ENCODE peak calls at places on chromosomes 4 and X, in seven cellular contexts. One of them, this sample, is unnamed.

GRCh38 chrX:38166478-38167083 is 54.1 kb downstream of the SRPX start:
- DNase-seq in suprapubic skin: no peak
- DNase-seq in CD8-positive, alpha-beta T cell: no peak
- DNase-seq in DND-41: no peak
- DNase-seq in lung: no peak
- DNase-seq in cardiac muscle cell: peak; percentile 47
- DNase-seq in aorta: no peak
- DNase-seq in this sample: no peak

GRCh38 chrX:63275127-63275526 is 76.0 kb downstream of the SPIN4 start:
- DNase-seq in suprapubic skin: no peak
- DNase-seq in CD8-positive, alpha-beta T cell: no peak
- DNase-seq in DND-41: peak; percentile 50
- DNase-seq in lung: peak; percentile 51
- DNase-seq in cardiac muscle cell: peak; percentile 24
- DNase-seq in aorta: no peak
- DNase-seq in this sample: no peak

GRCh38 chr4:13640149-13640671 is 12.7 kb upstream of the BOD1L1 start:
- DNase-seq in suprapubic skin: no peak
- DNase-seq in CD8-positive, alpha-beta T cell: no peak
- DNase-seq in DND-41: no peak
- DNase-seq in lung: no peak
- DNase-seq in cardiac muscle cell: no peak
- DNase-seq in aorta: no peak
- DNase-seq in this sample: no peak

GRCh38 chrX:43940811-43941210 is 32.4 kb downstream of the NDP start:
- DNase-seq in suprapubic skin: no peak
- DNase-seq in CD8-positive, alpha-beta T cell: no peak
- DNase-seq in DND-41: no peak
- DNase-seq in lung: no peak
- DNase-seq in cardiac muscle cell: no peak
- DNase-seq in aorta: no peak
- DNase-seq in this sample: no peak

GRCh38 chrX:3598696-3599095 is 114.8 kb downstream of the PRKX start:
- DNase-seq in suprapubic skin: no peak
- DNase-seq in CD8-positive, alpha-beta T cell: no peak
- DNase-seq in DND-41: no peak
- DNase-seq in lung: no peak
- DNase-seq in cardiac muscle cell: no peak
- DNase-seq in aorta: no peak
- DNase-seq in this sample: no peak

GRCh38 chr4:140935259-140935658 is 179.1 kb upstream of the TBC1D9 start:
- DNase-seq in suprapubic skin: no peak
- DNase-seq in CD8-positive, alpha-beta T cell: no peak
- DNase-seq in DND-41: no peak
- DNase-seq in lung: no peak
- DNase-seq in cardiac muscle cell: peak; percentile 49
- DNase-seq in aorta: no peak
- DNase-seq in this sample: no peak

GRCh38 chrX:72274526-72274925 is 2.5 kb downstream of the RPS4X start:
- DNase-seq in suprapubic skin: no peak
- DNase-seq in CD8-positive, alpha-beta T cell: no peak
- DNase-seq in DND-41: no peak
- DNase-seq in lung: no peak
- DNase-seq in cardiac muscle cell: no peak
- DNase-seq in aorta: no peak
- DNase-seq in this sample: no peak

GRCh38 chrX:102517331-102517730 is 792 bp upstream of the TMSB15A start:
- DNase-seq in suprapubic skin: no peak
- DNase-seq in CD8-positive, alpha-beta T cell: no peak
- DNase-seq in DND-41: no peak
- DNase-seq in lung: no peak
- DNase-seq in cardiac muscle cell: no peak
- DNase-seq in aorta: no peak
- DNase-seq in this sample: no peak

GRCh38 chr4:173801876-173802713 is 272.1 kb upstream of the HAND2 start:
- DNase-seq in suprapubic skin: no peak
- DNase-seq in CD8-positive, alpha-beta T cell: no peak
- DNase-seq in DND-41: no peak
- DNase-seq in lung: no peak
- DNase-seq in cardiac muscle cell: no peak
- DNase-seq in aorta: no peak
- DNase-seq in this sample: no peak

GRCh38 chr4:18318682-18319410 is 297.3 kb upstream of the LCORL start:
- DNase-seq in suprapubic skin: no peak
- DNase-seq in CD8-positive, alpha-beta T cell: no peak
- DNase-seq in DND-41: no peak
- DNase-seq in lung: no peak
- DNase-seq in cardiac muscle cell: no peak
- DNase-seq in aorta: no peak
- DNase-seq in this sample: no peak

GRCh38 chrX:1274786-1275185 is 6.2 kb downstream of the CSF2RA start:
- DNase-seq in suprapubic skin: no peak
- DNase-seq in CD8-positive, alpha-beta T cell: no peak
- DNase-seq in DND-41: no peak
- DNase-seq in lung: no peak
- DNase-seq in cardiac muscle cell: no peak
- DNase-seq in aorta: peak; percentile 38
- DNase-seq in this sample: no peak

GRCh38 chr4:4605849-4606248 is 64.0 kb upstream of the STX18 start:
- DNase-seq in suprapubic skin: no peak
- DNase-seq in CD8-positive, alpha-beta T cell: no peak
- DNase-seq in DND-41: no peak
- DNase-seq in lung: no peak
- DNase-seq in cardiac muscle cell: no peak
- DNase-seq in aorta: no peak
- DNase-seq in this sample: no peak

GRCh38 chrX:11589573-11590110 is 76.1 kb downstream of the ARHGAP6 start:
- DNase-seq in suprapubic skin: no peak
- DNase-seq in CD8-positive, alpha-beta T cell: no peak
- DNase-seq in DND-41: no peak
- DNase-seq in lung: no peak
- DNase-seq in cardiac muscle cell: peak; percentile 62
- DNase-seq in aorta: no peak
- DNase-seq in this sample: no peak

GRCh38 chr4:54929459-54929858 is 195.9 kb downstream of the KDR start:
- DNase-seq in suprapubic skin: no peak
- DNase-seq in CD8-positive, alpha-beta T cell: no peak
- DNase-seq in DND-41: no peak
- DNase-seq in lung: no peak
- DNase-seq in cardiac muscle cell: no peak
- DNase-seq in aorta: no peak
- DNase-seq in this sample: no peak

GRCh38 chr4:23768541-23768940 is 121.3 kb downstream of the PPARGC1A start:
- DNase-seq in suprapubic skin: no peak
- DNase-seq in CD8-positive, alpha-beta T cell: no peak
- DNase-seq in DND-41: no peak
- DNase-seq in lung: no peak
- DNase-seq in cardiac muscle cell: no peak
- DNase-seq in aorta: no peak
- DNase-seq in this sample: no peak

GRCh38 chrX:129652565-129653169 is 2.1 kb downstream of the APLN start:
- DNase-seq in suprapubic skin: no peak
- DNase-seq in CD8-positive, alpha-beta T cell: no peak
- DNase-seq in DND-41: no peak
- DNase-seq in lung: no peak
- DNase-seq in cardiac muscle cell: no peak
- DNase-seq in aorta: no peak
- DNase-seq in this sample: no peak

GRCh38 chr4:48329976-48330375 is 11.4 kb upstream of the SLAIN2 start:
- DNase-seq in suprapubic skin: no peak
- DNase-seq in CD8-positive, alpha-beta T cell: no peak
- DNase-seq in DND-41: no peak
- DNase-seq in lung: no peak
- DNase-seq in cardiac muscle cell: no peak
- DNase-seq in aorta: no peak
- DNase-seq in this sample: no peak

GRCh38 chrX:22105231-22105630 is 73.1 kb downstream of the PHEX start:
- DNase-seq in suprapubic skin: no peak
- DNase-seq in CD8-positive, alpha-beta T cell: no peak
- DNase-seq in DND-41: no peak
- DNase-seq in lung: no peak
- DNase-seq in cardiac muscle cell: no peak
- DNase-seq in aorta: no peak
- DNase-seq in this sample: no peak

GRCh38 chrX:49846545-49846944 is 17.4 kb downstream of the PAGE4 start:
- DNase-seq in suprapubic skin: no peak
- DNase-seq in CD8-positive, alpha-beta T cell: no peak
- DNase-seq in DND-41: no peak
- DNase-seq in lung: no peak
- DNase-seq in cardiac muscle cell: no peak
- DNase-seq in aorta: no peak
- DNase-seq in this sample: no peak

GRCh38 chr4:41879552-41879951 is 55.7 kb upstream of the TMEM33 start:
- DNase-seq in suprapubic skin: no peak
- DNase-seq in CD8-positive, alpha-beta T cell: no peak
- DNase-seq in DND-41: no peak
- DNase-seq in lung: no peak
- DNase-seq in cardiac muscle cell: no peak
- DNase-seq in aorta: no peak
- DNase-seq in this sample: no peak
- H3K27me3 ChIP-seq in suprapubic skin: peaks cover 95% of the 10 kb centered on the region
- H3K27me3 ChIP-seq in CD8-positive, alpha-beta T cell: peaks cover 27% of the 10 kb centered on the region
- H3K27me3 ChIP-seq in DND-41: peaks cover 3% of the 10 kb centered on the region
- H3K27me3 ChIP-seq in lung: peaks cover 6% of the 10 kb centered on the region
- H3K27me3 ChIP-seq in cardiac muscle cell: peaks cover 100% of the 10 kb centered on the region
- H3K27me3 ChIP-seq in aorta: no peaks in the 10 kb centered on the region
- H3K27me3 ChIP-seq in this sample: peaks cover 76% of the 10 kb centered on the region

GRCh38 chrX:20663287-20663686 is 396.6 kb upstream of the RPS6KA3 start:
- DNase-seq in suprapubic skin: no peak
- DNase-seq in CD8-positive, alpha-beta T cell: no peak
- DNase-seq in DND-41: no peak
- DNase-seq in lung: no peak
- DNase-seq in cardiac muscle cell: no peak
- DNase-seq in aorta: no peak
- DNase-seq in this sample: no peak
- H3K27ac ChIP-seq in suprapubic skin: no peak overlapping the region
- H3K27ac ChIP-seq in CD8-positive, alpha-beta T cell: no peak overlapping the region
- H3K27ac ChIP-seq in DND-41: no peak overlapping the region
- H3K27ac ChIP-seq in lung: no peak overlapping the region
- H3K27ac ChIP-seq in cardiac muscle cell: no peak overlapping the region
- H3K27ac ChIP-seq in aorta: no peak overlapping the region
- H3K27ac ChIP-seq in this sample: no peak overlapping the region

GRCh38 chrX:41616935-41617334 is 71.8 kb upstream of the GPR34 start:
- DNase-seq in suprapubic skin: no peak
- DNase-seq in CD8-positive, alpha-beta T cell: no peak
- DNase-seq in DND-41: no peak
- DNase-seq in lung: no peak
- DNase-seq in cardiac muscle cell: peak; percentile 41
- DNase-seq in aorta: no peak
- DNase-seq in this sample: no peak
- H3K27me3 ChIP-seq in suprapubic skin: no peaks in the 10 kb centered on the region
- H3K27me3 ChIP-seq in CD8-positive, alpha-beta T cell: no peaks in the 10 kb centered on the region
- H3K27me3 ChIP-seq in DND-41: no peaks in the 10 kb centered on the region
- H3K27me3 ChIP-seq in lung: no peaks in the 10 kb centered on the region
- H3K27me3 ChIP-seq in cardiac muscle cell: no peaks in the 10 kb centered on the region
- H3K27me3 ChIP-seq in aorta: no peaks in the 10 kb centered on the region
- H3K27me3 ChIP-seq in this sample: no peaks in the 10 kb centered on the region

GRCh38 chr4:161554372-161554990 is 609.3 kb downstream of the FSTL5 start:
- DNase-seq in suprapubic skin: no peak
- DNase-seq in CD8-positive, alpha-beta T cell: no peak
- DNase-seq in DND-41: no peak
- DNase-seq in lung: no peak
- DNase-seq in cardiac muscle cell: no peak
- DNase-seq in aorta: no peak
- DNase-seq in this sample: no peak

GRCh38 chr4:161555689-161556660 is 607.8 kb downstream of the FSTL5 start:
- DNase-seq in suprapubic skin: no peak
- DNase-seq in CD8-positive, alpha-beta T cell: no peak
- DNase-seq in DND-41: no peak
- DNase-seq in lung: no peak
- DNase-seq in cardiac muscle cell: no peak
- DNase-seq in aorta: no peak
- DNase-seq in this sample: no peak
- H3K27ac ChIP-seq in suprapubic skin: no peak overlapping the region
- H3K27ac ChIP-seq in CD8-positive, alpha-beta T cell: no peak overlapping the region
- H3K27ac ChIP-seq in DND-41: no peak overlapping the region
- H3K27ac ChIP-seq in lung: no peak overlapping the region
- H3K27ac ChIP-seq in cardiac muscle cell: no peak overlapping the region
- H3K27ac ChIP-seq in aorta: no peak overlapping the region
- H3K27ac ChIP-seq in this sample: no peak overlapping the region

DNA sequence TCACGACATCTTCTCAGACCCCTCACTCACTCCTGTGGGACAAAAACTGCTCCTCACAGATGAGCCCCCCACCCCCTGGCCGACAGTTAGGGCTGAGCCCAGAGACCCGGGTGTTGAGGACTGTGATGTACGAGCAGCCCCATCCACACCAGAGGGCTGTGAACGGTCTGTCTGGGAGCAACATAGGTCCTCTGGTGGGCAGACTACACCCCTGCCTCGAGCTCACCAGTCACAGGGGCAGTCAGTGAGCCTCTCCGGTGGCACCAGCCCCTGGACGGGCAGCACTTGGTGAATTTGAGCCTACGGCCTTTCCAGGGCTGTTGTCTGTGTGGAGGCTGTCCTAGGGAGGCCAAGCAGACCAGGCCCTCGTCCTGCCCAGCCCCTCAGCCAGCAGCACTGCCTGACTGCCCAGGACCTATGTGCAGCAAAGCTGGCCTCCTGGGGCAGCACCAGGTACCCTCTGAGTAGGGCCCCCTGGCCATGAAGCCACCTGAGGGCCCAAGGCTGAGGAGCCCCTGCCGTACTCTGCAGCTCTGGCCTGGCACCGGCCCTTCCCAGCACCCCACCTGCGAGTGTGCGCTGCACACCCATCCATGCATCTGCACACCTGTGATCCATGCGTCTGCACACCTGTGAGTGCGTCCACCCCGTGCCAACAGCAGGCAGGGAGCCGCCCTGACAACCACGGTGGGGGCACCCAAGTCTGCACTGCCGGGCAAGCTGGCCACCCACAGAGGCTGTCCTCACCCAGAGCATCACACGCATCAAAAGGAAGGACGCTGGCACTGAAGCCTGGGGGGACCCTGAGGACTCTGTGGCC is 111.6 kb upstream of the NKX1-1 start:
- DNase-seq in suprapubic skin: no peak
- DNase-seq in CD8-positive, alpha-beta T cell: no peak
- DNase-seq in DND-41: no peak
- DNase-seq in lung: no peak
- DNase-seq in cardiac muscle cell: no peak
- DNase-seq in aorta: peak; percentile 52
- DNase-seq in this sample: no peak
- H3K27me3 ChIP-seq in suprapubic skin: peaks cover 83% of the 10 kb centered on the region
- H3K27me3 ChIP-seq in CD8-positive, alpha-beta T cell: peaks cover 5% of the 10 kb centered on the region
- H3K27me3 ChIP-seq in DND-41: no peaks in the 10 kb centered on the region
- H3K27me3 ChIP-seq in lung: no peaks in the 10 kb centered on the region
- H3K27me3 ChIP-seq in cardiac muscle cell: peaks cover 4% of the 10 kb centered on the region
- H3K27me3 ChIP-seq in aorta: no peaks in the 10 kb centered on the region
- H3K27me3 ChIP-seq in this sample: peaks cover 17% of the 10 kb centered on the region

This sample was measured in CD4-positive, alpha-beta T cell.